ENCODE peak calls at places on chromosomes 3 and 15, in five cellular contexts. J is iris pigment epithelial cell; E is stimulated activated CD8-positive, alpha-beta memory T cell treated with anti-CD3 and anti-CD28 coated beads, Interleukin-4, amount 100 ng/mL, for 1 hour; U is heart left ventricle; B is astrocyte of the spinal cord. L is an unnamed sample.

GRCh38 chr3:86923071-86923476 is 67.9 kb downstream of the VGLL3 start:
- DNase-seq in J (peak), E (no peak), U (no peak), B (peak), L (peak)

GRCh38 chr3:134462236-134463059 is 23.3 kb downstream of the ANAPC13 start:
- DNase-seq in J (peak), E (no peak), U (no peak), B (peak), L (peak)

GRCh38 chr15:45522931-45523331 is 376 bp upstream of the SLC30A4 start:
- DNase-seq in J (peak), E (no peak), U (no peak), B (peak), L (peak)

GRCh38 chr3:37892917-37893595 is 31.4 kb downstream of the CTDSPL start:
- DNase-seq in J (peak), E (no peak), U (peak), B (no peak), L (peak)

GRCh38 chr3:111582114-111582461 is 13.1 kb downstream of the ZBED2 start:
- DNase-seq in J (peak), E (no peak), U (no peak), B (peak), L (peak)

GRCh38 chr15:45903283-45903682 is 268.5 kb downstream of the SQOR start:
- DNase-seq in J (no peak), E (no peak), U (no peak), B (no peak), L (peak)

GRCh38 chr3:133892546-133893231 is 3.0 kb downstream of the RAB6B start:
- DNase-seq in J (no peak), E (no peak), U (peak), B (no peak), L (no peak)

GRCh38 chr3:13013994-13014754 is 59.1 kb downstream of the IQSEC1 start:
- DNase-seq in J (no peak), E (no peak), U (no peak), B (no peak), L (no peak)

L was measured in amniotic epithelial cell.